ENCODE peak calls at places on chromosomes 1 and 21, in six cellular contexts. H is ovary, T is AG04449, E is body of pancreas, V is NCI-H146, O is Kasumi-1. Q is an unnamed sample.

GRCh38 chr1:100785399-100786082 is 66.0 kb downstream of the VCAM1 start:
- DNase-seq in H (no peak), T (no peak), E (no peak), V (no peak), O (no peak), Q (no peak)

GRCh38 chr1:10755977-10756521 is 40.4 kb downstream of the CASZ1 start:
- DNase-seq in H (peak; percentile 39), T (no peak), E (no peak), V (no peak), O (peak; percentile 30), Q (no peak)

GRCh38 chr1:94191216-94191615 is 46.2 kb downstream of the ARHGAP29 start:
- DNase-seq in H (no peak), T (no peak), E (no peak), V (no peak), O (no peak), Q (no peak)

GRCh38 chr1:4215391-4215790 is 315.3 kb upstream of the C1orf174 start:
- DNase-seq in H (no peak), T (no peak), E (no peak), V (no peak), O (no peak), Q (no peak)

GRCh38 chr1:41391834-41392527 is 30.7 kb downstream of the FOXO6 start:
- DNase-seq in H (no peak), T (no peak), E (no peak), V (peak; percentile 9), O (no peak), Q (no peak)

GRCh38 chr1:156704930-156705320 is 458 bp downstream of the CRABP2 start:
- DNase-seq in H (peak; percentile 69), T (no peak), E (peak; percentile 50), V (peak; percentile 21), O (no peak), Q (peak; percentile 46)

GRCh38 chr1:159823401-159823800 is 3.3 kb upstream of the SLAMF8 start:
- DNase-seq in H (no peak), T (no peak), E (no peak), V (peak; percentile 91), O (no peak), Q (no peak)

GRCh38 chr1:2288308-2288707 is 60.2 kb downstream of the SKI start:
- DNase-seq in H (no peak), T (no peak), E (no peak), V (no peak), O (no peak), Q (no peak)

GRCh38 chr1:223645903-223646302 is 19.6 kb downstream of the CAPN8 start:
- DNase-seq in H (no peak), T (no peak), E (peak; percentile 23), V (peak; percentile 9), O (no peak), Q (no peak)

GRCh38 chr1:2130871-2131289 is 63.7 kb downstream of the FAAP20 start:
- DNase-seq in H (no peak), T (no peak), E (no peak), V (no peak), O (no peak), Q (no peak)

GRCh38 chr1:201084171-201084766 is 28.0 kb downstream of the CACNA1S start:
- DNase-seq in H (no peak), T (no peak), E (no peak), V (peak; percentile 22), O (no peak), Q (no peak)

GRCh38 chr1:77834771-77835334 is 53.6 kb upstream of the NEXN start:
- DNase-seq in H (no peak), T (peak; percentile 14), E (no peak), V (peak; percentile 58), O (no peak), Q (no peak)

GRCh38 chr21:15206514-15206913 is 141.7 kb upstream of the NRIP1 start:
- DNase-seq in H (no peak), T (no peak), E (no peak), V (no peak), O (no peak), Q (no peak)

GRCh38 chr21:41840880-41841279 is 38.3 kb downstream of the PRDM15 start:
- DNase-seq in H (no peak), T (no peak), E (no peak), V (no peak), O (no peak), Q (no peak)

GRCh38 chr1:112869895-112870294 is 86.1 kb downstream of the SLC16A1 start:
- DNase-seq in H (no peak), T (no peak), E (no peak), V (no peak), O (no peak), Q (no peak)

GRCh38 chr1:40310983-40311642 is 6.0 kb downstream of the COL9A2 start:
- DNase-seq in H (no peak), T (no peak), E (no peak), V (no peak), O (no peak), Q (peak; percentile 58)

GRCh38 chr1:19979494-19979977 is at the start of gene PLA2G2A:
- DNase-seq in H (no peak), T (no peak), E (no peak), V (no peak), O (no peak), Q (no peak)

GRCh38 chr1:80919426-80919825 is 881.3 kb upstream of the ADGRL2 start:
- DNase-seq in H (no peak), T (no peak), E (no peak), V (no peak), O (no peak), Q (no peak)

GRCh38 chr1:247681288-247681897 is 1.9 kb upstream of the OR13G1 start:
- DNase-seq in H (no peak), T (no peak), E (peak; percentile 36), V (peak; percentile 46), O (peak; percentile 92), Q (peak; percentile 73)

GRCh38 chr21:37006243-37006520 is 320 bp upstream of the RIPPLY3 start:
- DNase-seq in H (no peak), T (no peak), E (no peak), V (no peak), O (no peak), Q (no peak)

GRCh38 chr1:197659175-197659574 is 116.1 kb downstream of the DENND1B start:
- DNase-seq in H (no peak), T (no peak), E (no peak), V (no peak), O (no peak), Q (no peak)

GRCh38 chr1:3746784-3747521 is 5.3 kb upstream of the CCDC27 start:
- DNase-seq in H (peak; percentile 85), T (no peak), E (peak; percentile 93), V (peak; percentile 87), O (no peak), Q (peak; percentile 98)

GRCh38 chr1:36471830-36472641 is 7.9 kb upstream of the MRPS15 start:
- DNase-seq in H (no peak), T (no peak), E (no peak), V (no peak), O (no peak), Q (no peak)

GRCh38 chr1:67788251-67788796 is 44.9 kb downstream of the GNG12 start:
- DNase-seq in H (no peak), T (no peak), E (no peak), V (no peak), O (no peak), Q (no peak)

GRCh38 chr1:15412488-15412800 is 2.8 kb downstream of the EFHD2 start:
- DNase-seq in H (no peak), T (no peak), E (no peak), V (no peak), O (no peak), Q (no peak)

GRCh38 chr21:32524010-32524719 is 61.2 kb downstream of the TCP10L start:
- DNase-seq in H (no peak), T (peak; percentile 71), E (no peak), V (no peak), O (no peak), Q (no peak)

GRCh38 chr1:43134068-43134467 is 38.0 kb downstream of the EBNA1BP2 start:
- DNase-seq in H (no peak), T (no peak), E (no peak), V (no peak), O (no peak), Q (no peak)

GRCh38 chr1:174965006-174965971 is 34.5 kb upstream of the CACYBP start:
- DNase-seq in H (no peak), T (no peak), E (no peak), V (no peak), O (no peak), Q (no peak)

GRCh38 chr1:230833511-230833910 is 34.8 kb downstream of the C1orf198 start:
- DNase-seq in H (no peak), T (no peak), E (no peak), V (no peak), O (no peak), Q (no peak)

GRCh38 chr1:75338974-75339483 is 204.8 kb downstream of the LHX8 start:
- DNase-seq in H (no peak), T (no peak), E (no peak), V (peak; percentile 60), O (no peak), Q (no peak)

GRCh38 chr1:210250665-210250997 is 18.0 kb downstream of the SERTAD4 start:
- DNase-seq in H (no peak), T (no peak), E (no peak), V (peak; percentile 59), O (peak; percentile 59), Q (peak; percentile 71)

GRCh38 chr1:175530167-175530566 is 213.2 kb downstream of the TNR start:
- DNase-seq in H (no peak), T (no peak), E (no peak), V (no peak), O (no peak), Q (peak; percentile 12)

GRCh38 chr1:171985639-171986038 is 144.3 kb downstream of the DNM3 start:
- DNase-seq in H (no peak), T (no peak), E (no peak), V (no peak), O (peak; percentile 43), Q (no peak)

GRCh38 chr1:203121186-203122015 is 6.1 kb upstream of the ADORA1 start:
- DNase-seq in H (no peak), T (no peak), E (no peak), V (no peak), O (peak; percentile 79), Q (no peak)

GRCh38 chr21:44837537-44837936 is 19.7 kb upstream of the SUMO3 start:
- DNase-seq in H (no peak), T (no peak), E (no peak), V (no peak), O (no peak), Q (no peak)

Q was measured in WTC11.